ENCODE peak calls at places on chromosomes 16 and 17, in five cellular contexts. One of them, this sample, is unnamed.

GRCh38 chr16:64826374-64826773 is 295.5 kb downstream of the CDH11 start:
- DNase-seq in KG1: no peak
- DNase-seq in Caki2: no peak
- DNase-seq in fibroblast of the aortic adventitia: peak; percentile 5
- DNase-seq in fibroblast of mammary gland: no peak
- DNase-seq in this sample: peak; percentile 10

GRCh38 chr17:73211745-73212144 is 18.9 kb downstream of the COG1 start:
- DNase-seq in KG1: no peak
- DNase-seq in Caki2: no peak
- DNase-seq in fibroblast of the aortic adventitia: no peak
- DNase-seq in fibroblast of mammary gland: no peak
- DNase-seq in this sample: no peak

GRCh38 chr16:58684001-58684353 is 593 bp downstream of the SLC38A7 start:
- DNase-seq in KG1: no peak
- DNase-seq in Caki2: peak; percentile 14
- DNase-seq in fibroblast of the aortic adventitia: peak; percentile 41
- DNase-seq in fibroblast of mammary gland: peak; percentile 27
- DNase-seq in this sample: peak; percentile 32

GRCh38 chr17:36544049-36544319 is 735 bp upstream of the GGNBP2 start:
- DNase-seq in KG1: peak; percentile 67
- DNase-seq in Caki2: peak; percentile 62
- DNase-seq in fibroblast of the aortic adventitia: peak; percentile 60
- DNase-seq in fibroblast of mammary gland: peak; percentile 64
- DNase-seq in this sample: peak; percentile 64

GRCh38 chr16:73068546-73069401 is 20.8 kb upstream of the ZFHX3 start:
- DNase-seq in KG1: no peak
- DNase-seq in Caki2: peak; percentile 85
- DNase-seq in fibroblast of the aortic adventitia: peak; percentile 96
- DNase-seq in fibroblast of mammary gland: peak; percentile 93
- DNase-seq in this sample: peak; percentile 92

GRCh38 chr17:42697108-42697811 is 14.9 kb downstream of the CNTNAP1 start:
- DNase-seq in KG1: no peak
- DNase-seq in Caki2: no peak
- DNase-seq in fibroblast of the aortic adventitia: no peak
- DNase-seq in fibroblast of mammary gland: no peak
- DNase-seq in this sample: no peak

GRCh38 chr17:31787082-31787481 is 72.0 kb downstream of the COPRS start:
- DNase-seq in KG1: no peak
- DNase-seq in Caki2: no peak
- DNase-seq in fibroblast of the aortic adventitia: no peak
- DNase-seq in fibroblast of mammary gland: no peak
- DNase-seq in this sample: no peak

GRCh38 chr16:29680180-29680598 is 1.2 kb downstream of the QPRT start:
- DNase-seq in KG1: no peak
- DNase-seq in Caki2: peak; percentile 70
- DNase-seq in fibroblast of the aortic adventitia: no peak
- DNase-seq in fibroblast of mammary gland: no peak
- DNase-seq in this sample: no peak

GRCh38 chr17:82030470-82031302 is 792 bp upstream of the RAC3 start:
- DNase-seq in KG1: peak; percentile 83
- DNase-seq in Caki2: no peak
- DNase-seq in fibroblast of the aortic adventitia: peak; percentile 79
- DNase-seq in fibroblast of mammary gland: peak; percentile 85
- DNase-seq in this sample: peak; percentile 77

GRCh38 chr16:23753908-23754593 is 775 bp upstream of the CHP2 start:
- DNase-seq in KG1: no peak
- DNase-seq in Caki2: no peak
- DNase-seq in fibroblast of the aortic adventitia: no peak
- DNase-seq in fibroblast of mammary gland: no peak
- DNase-seq in this sample: no peak

GRCh38 chr16:3467182-3467581 is 23.7 kb downstream of the NAA60 start:
- DNase-seq in KG1: no peak
- DNase-seq in Caki2: no peak
- DNase-seq in fibroblast of the aortic adventitia: no peak
- DNase-seq in fibroblast of mammary gland: no peak
- DNase-seq in this sample: no peak

GRCh38 chr16:4391635-4392381 is 20.2 kb downstream of the VASN start:
- DNase-seq in KG1: no peak
- DNase-seq in Caki2: no peak
- DNase-seq in fibroblast of the aortic adventitia: no peak
- DNase-seq in fibroblast of mammary gland: no peak
- DNase-seq in this sample: no peak

GRCh38 chr16:88323041-88323440 is 59.7 kb upstream of the ZNF469 start:
- DNase-seq in KG1: no peak
- DNase-seq in Caki2: no peak
- DNase-seq in fibroblast of the aortic adventitia: no peak
- DNase-seq in fibroblast of mammary gland: no peak
- DNase-seq in this sample: no peak

GRCh38 chr16:47037396-47037745 is 63.9 kb upstream of the DNAJA2 start:
- DNase-seq in KG1: no peak
- DNase-seq in Caki2: no peak
- DNase-seq in fibroblast of the aortic adventitia: no peak
- DNase-seq in fibroblast of mammary gland: peak; percentile 7
- DNase-seq in this sample: no peak

GRCh38 chr16:89600956-89601355 is 12.5 kb upstream of the DPEP1 start:
- DNase-seq in KG1: no peak
- DNase-seq in Caki2: no peak
- DNase-seq in fibroblast of the aortic adventitia: no peak
- DNase-seq in fibroblast of mammary gland: no peak
- DNase-seq in this sample: no peak

GRCh38 chr16:31242197-31242596 is 17.6 kb upstream of the ITGAM start:
- DNase-seq in KG1: no peak
- DNase-seq in Caki2: no peak
- DNase-seq in fibroblast of the aortic adventitia: peak; percentile 28
- DNase-seq in fibroblast of mammary gland: peak; percentile 42
- DNase-seq in this sample: peak; percentile 1

GRCh38 chr16:80369559-80369958 is 171.2 kb upstream of the DYNLRB2 start:
- DNase-seq in KG1: no peak
- DNase-seq in Caki2: peak; percentile 16
- DNase-seq in fibroblast of the aortic adventitia: peak; percentile 52
- DNase-seq in fibroblast of mammary gland: peak; percentile 54
- DNase-seq in this sample: peak; percentile 66

GRCh38 chr17:57292086-57292485 is 35.8 kb downstream of the MSI2 start:
- DNase-seq in KG1: no peak
- DNase-seq in Caki2: no peak
- DNase-seq in fibroblast of the aortic adventitia: no peak
- DNase-seq in fibroblast of mammary gland: no peak
- DNase-seq in this sample: no peak